ENCODE peak calls at places on chromosome 1, in nine cellular contexts. D is Jurkat, Clone E6-1; X is heart left ventricle; Q is stimulated activated CD4-positive, alpha-beta T cell treated with anti-CD3 and anti-CD28 coated beads, Interleukin-4, amount 100 ng/mL, for 48 hours; E is central memory CD4-positive, alpha-beta T cell; R is T-helper 2 cell; O is activated T-helper 9 cell treated with anti-CD3 and anti-CD28 coated beads, Interleukin-2, amount 50 U/mL, for 16 hours; G is retinal pigment epithelial cell; Y is RCC 7860. V is an unnamed sample.

GRCh38 chr1:78168306-78168705 is 122.5 kb downstream of the GIPC2 start:
- DNase-seq in D (no peak), X (no peak), Q (no peak), E (no peak), R (no peak), O (no peak), G (no peak), Y (peak; percentile 41), V (no peak)

GRCh38 chr1:169759038-169759437 is 25.2 kb upstream of the SELE start:
- DNase-seq in D (no peak), X (no peak), Q (no peak), E (no peak), R (no peak), O (no peak), G (no peak), Y (no peak), V (no peak)

GRCh38 chr1:224433041-224433670 is 1.4 kb downstream of the WDR26 start:
- DNase-seq in D (no peak), X (peak; percentile 22), Q (no peak), E (peak; percentile 26), R (no peak), O (no peak), G (no peak), Y (no peak), V (no peak)

GRCh38 chr1:226975259-226975908 is 35.3 kb downstream of the COQ8A start:
- DNase-seq in D (no peak), X (no peak), Q (no peak), E (no peak), R (no peak), O (no peak), G (no peak), Y (no peak), V (no peak)

GRCh38 chr1:226798427-226799411 is 59.6 kb upstream of the ITPKB start:
- DNase-seq in D (peak; percentile 90), X (no peak), Q (peak; percentile 69), E (peak; percentile 67), R (no peak), O (peak; percentile 39), G (no peak), Y (no peak), V (no peak)

GRCh38 chr1:186865861-186866260 is 37.1 kb downstream of the PLA2G4A start:
- DNase-seq in D (no peak), X (no peak), Q (no peak), E (no peak), R (no peak), O (no peak), G (no peak), Y (no peak), V (no peak)

GRCh38 chr1:119827010-119827409 is 15.8 kb upstream of the REG4 start:
- DNase-seq in D (peak; percentile 15), X (no peak), Q (no peak), E (no peak), R (no peak), O (no peak), G (no peak), Y (no peak), V (no peak)

GRCh38 chr1:181344091-181344490 is 139.2 kb upstream of the CACNA1E start:
- DNase-seq in D (no peak), X (no peak), Q (no peak), E (no peak), R (no peak), O (no peak), G (no peak), Y (no peak), V (no peak)